ENCODE peak calls at places on chromosome 15, in seven cellular contexts. One of them, this sample, is unnamed.

GRCh38 chr15:62089616-62090015 is 22.8 kb downstream of the C2CD4A start:
- DNase-seq in HepG2: no peak
- DNase-seq in K562: no peak
- DNase-seq in SK-N-SH: no peak
- DNase-seq in H1: no peak
- DNase-seq in GM12878: no peak
- DNase-seq in endothelial cell of umbilical vein: peak
- DNase-seq in this sample: no peak

GRCh38 chr15:45674646-45675045 is 39.8 kb downstream of the SQOR start:
- DNase-seq in GM12878: no peak
- DNase-seq in HepG2: no peak
- DNase-seq in H1: no peak
- DNase-seq in endothelial cell of umbilical vein: no peak
- DNase-seq in K562: no peak
- DNase-seq in SK-N-SH: no peak
- DNase-seq in this sample: no peak

GRCh38 chr15:27057904-27058645 is 87.1 kb downstream of the GABRG3 start:
- DNase-seq in SK-N-SH: no peak
- DNase-seq in K562: peak
- DNase-seq in GM12878: no peak
- DNase-seq in H1: no peak
- DNase-seq in HepG2: no peak
- DNase-seq in endothelial cell of umbilical vein: no peak
- DNase-seq in this sample: no peak

GRCh38 chr15:95442107-95442719 is 888.3 kb upstream of the NR2F2 start:
- DNase-seq in K562: no peak
- DNase-seq in SK-N-SH: no peak
- DNase-seq in H1: no peak
- DNase-seq in GM12878: no peak
- DNase-seq in endothelial cell of umbilical vein: no peak
- DNase-seq in HepG2: no peak
- DNase-seq in this sample: no peak

GRCh38 chr15:71538181-71538580 is 272.2 kb upstream of the NR2E3 start:
- DNase-seq in K562: no peak
- DNase-seq in GM12878: no peak
- DNase-seq in HepG2: no peak
- DNase-seq in H1: no peak
- DNase-seq in endothelial cell of umbilical vein: no peak
- DNase-seq in SK-N-SH: no peak
- DNase-seq in this sample: no peak

GRCh38 chr15:69861331-69862171 is 236.2 kb downstream of the TLE3 start:
- DNase-seq in endothelial cell of umbilical vein: no peak
- DNase-seq in HepG2: no peak
- DNase-seq in K562: no peak
- DNase-seq in H1: no peak
- DNase-seq in GM12878: no peak
- DNase-seq in SK-N-SH: no peak
- DNase-seq in this sample: no peak

GRCh38 chr15:70892002-70892911 is at the start of the genes LRRC49 and THAP10:
- DNase-seq in endothelial cell of umbilical vein: peak
- DNase-seq in GM12878: peak
- DNase-seq in SK-N-SH: peak
- DNase-seq in HepG2: peak
- DNase-seq in K562: peak
- DNase-seq in H1: peak
- DNase-seq in this sample: peak

GRCh38 chr15:30043211-30043655 is 39.5 kb upstream of the GOLGA8J start:
- DNase-seq in SK-N-SH: peak
- DNase-seq in HepG2: no peak
- DNase-seq in GM12878: no peak
- DNase-seq in H1: no peak
- DNase-seq in endothelial cell of umbilical vein: peak
- DNase-seq in K562: no peak
- DNase-seq in this sample: no peak

GRCh38 chr15:83106994-83107840 is at the start of gene TM6SF1:
- DNase-seq in GM12878: no peak
- DNase-seq in endothelial cell of umbilical vein: peak
- DNase-seq in K562: peak
- DNase-seq in SK-N-SH: peak
- DNase-seq in H1: peak
- DNase-seq in HepG2: no peak
- DNase-seq in this sample: no peak

GRCh38 chr15:62291262-62291661 is 126.2 kb upstream of the C2CD4B start:
- DNase-seq in H1: no peak
- DNase-seq in GM12878: no peak
- DNase-seq in K562: no peak
- DNase-seq in endothelial cell of umbilical vein: no peak
- DNase-seq in HepG2: no peak
- DNase-seq in SK-N-SH: no peak
- DNase-seq in this sample: no peak

GRCh38 chr15:78303729-78304486 is 4.5 kb upstream of the SKIC8 start:
- DNase-seq in SK-N-SH: no peak
- DNase-seq in H1: peak
- DNase-seq in K562: peak
- DNase-seq in endothelial cell of umbilical vein: no peak
- DNase-seq in GM12878: no peak
- DNase-seq in HepG2: no peak
- DNase-seq in this sample: no peak

GRCh38 chr15:85485956-85486567 is 105.7 kb downstream of the AKAP13 start:
- DNase-seq in endothelial cell of umbilical vein: peak
- DNase-seq in H1: peak
- DNase-seq in SK-N-SH: peak
- DNase-seq in HepG2: peak
- DNase-seq in GM12878: peak
- DNase-seq in K562: peak
- DNase-seq in this sample: peak

GRCh38 chr15:92062505-92062904 is 209.0 kb downstream of the SLCO3A1 start:
- DNase-seq in HepG2: no peak
- DNase-seq in H1: no peak
- DNase-seq in endothelial cell of umbilical vein: no peak
- DNase-seq in GM12878: no peak
- DNase-seq in SK-N-SH: no peak
- DNase-seq in K562: no peak
- DNase-seq in this sample: no peak

GRCh38 chr15:91055548-91056331 is 33.3 kb upstream of the VPS33B start:
- DNase-seq in HepG2: peak
- DNase-seq in H1: peak
- DNase-seq in K562: peak
- DNase-seq in SK-N-SH: peak
- DNase-seq in GM12878: peak
- DNase-seq in endothelial cell of umbilical vein: peak
- DNase-seq in this sample: peak

GRCh38 chr15:48222627-48223026 is 16.5 kb downstream of the SLC12A1 start:
- DNase-seq in HepG2: no peak
- DNase-seq in K562: no peak
- DNase-seq in H1: no peak
- DNase-seq in endothelial cell of umbilical vein: no peak
- DNase-seq in GM12878: no peak
- DNase-seq in SK-N-SH: no peak
- DNase-seq in this sample: no peak

DNA sequence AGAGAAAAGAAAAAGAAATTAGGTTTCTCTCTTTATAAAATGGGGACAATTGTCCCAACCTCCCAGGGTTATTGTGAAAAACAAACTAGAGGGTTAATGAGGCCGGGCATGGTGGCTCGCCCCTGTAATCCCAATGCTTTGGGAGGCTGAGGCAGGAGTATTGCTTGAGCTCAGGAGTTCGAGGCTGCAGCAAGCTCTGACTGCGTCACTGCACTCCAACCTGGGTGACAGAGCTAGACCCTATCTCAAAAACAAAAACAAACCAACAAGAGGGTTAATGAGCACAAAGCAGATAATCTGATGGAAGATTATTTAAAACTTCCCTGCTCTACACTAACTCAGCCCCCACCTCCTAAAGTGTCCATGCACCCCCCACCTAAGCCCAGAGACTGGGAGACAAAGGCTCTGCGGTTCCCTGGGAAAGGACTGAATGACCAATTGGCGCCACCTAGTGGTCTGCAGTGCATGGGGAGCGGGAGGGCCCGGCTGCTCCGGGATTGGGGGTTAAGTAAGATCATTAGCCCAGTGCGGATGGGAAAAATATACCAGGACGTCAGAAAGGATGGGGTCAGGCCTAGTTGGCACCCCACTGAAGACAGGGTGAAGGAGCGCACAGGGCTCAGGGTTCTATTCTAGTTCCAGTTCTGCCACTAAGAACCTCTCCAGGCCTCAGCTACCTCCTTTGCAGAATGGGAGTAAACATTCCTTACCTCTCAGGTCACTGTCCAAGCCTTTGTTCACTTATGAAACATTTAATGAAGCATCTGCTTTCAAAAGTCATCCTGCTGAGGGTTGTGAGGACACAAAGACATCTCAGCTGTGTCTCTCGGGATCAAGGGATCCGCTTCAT is 15.6 kb downstream of the PIF1 start:
- DNase-seq in endothelial cell of umbilical vein: peak
- DNase-seq in HepG2: peak
- DNase-seq in GM12878: no peak
- DNase-seq in H1: peak
- DNase-seq in SK-N-SH: peak
- DNase-seq in K562: peak
- DNase-seq in this sample: peak
- TF ChIP-seq POLR2AphosphoS5 in endothelial cell of umbilical vein: no peak
- TF ChIP-seq POLR2AphosphoS5 in HepG2: no peak
- TF ChIP-seq POLR2AphosphoS5 in GM12878: no peak
- TF ChIP-seq POLR2AphosphoS5 in H1: no peak
- TF ChIP-seq POLR2AphosphoS5 in SK-N-SH: no peak
- TF ChIP-seq POLR2AphosphoS5 in K562: no peak
- TF ChIP-seq POLR2AphosphoS5 in this sample: no peak

DNA sequence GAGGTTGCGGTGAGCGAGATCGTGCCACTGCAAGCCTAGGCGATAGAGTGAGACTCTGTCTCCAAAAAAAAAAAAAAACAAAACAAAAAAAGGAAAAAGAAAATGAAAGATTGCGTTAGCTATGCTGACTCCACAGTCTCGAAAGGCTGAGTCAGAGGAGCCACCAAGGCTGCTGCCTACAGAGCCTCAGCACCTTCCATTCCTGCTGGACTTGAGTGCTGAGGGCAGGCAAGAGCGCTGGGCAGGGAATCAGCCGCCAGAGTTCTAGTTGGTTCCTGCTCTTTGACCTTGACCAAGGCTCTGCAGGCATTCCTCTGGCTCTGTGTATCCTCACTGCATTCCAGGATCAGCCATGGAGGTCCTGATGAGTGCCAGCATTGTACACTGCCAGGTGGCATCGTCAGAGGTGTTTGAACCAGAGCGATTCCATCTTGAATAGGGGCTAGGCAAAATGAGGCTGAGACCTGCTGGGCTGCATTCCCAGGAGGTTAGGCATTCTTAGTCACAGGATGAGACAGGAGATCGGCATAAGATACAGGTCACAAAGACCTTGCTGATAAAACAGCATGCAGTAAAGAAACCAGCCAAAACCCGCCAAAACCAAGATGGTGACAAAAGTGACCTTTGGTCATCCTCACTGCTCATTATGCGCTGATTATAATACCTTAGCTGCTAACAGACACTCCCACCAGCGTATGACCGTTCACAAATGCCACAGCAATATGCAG is 5.9 kb downstream of the MESP2 start:
- DNase-seq in K562: peak
- DNase-seq in HepG2: peak
- DNase-seq in endothelial cell of umbilical vein: no peak
- DNase-seq in GM12878: no peak
- DNase-seq in H1: no peak
- DNase-seq in SK-N-SH: no peak
- DNase-seq in this sample: peak
- TF ChIP-seq MAX in K562: no peak
- TF ChIP-seq MAX in HepG2: peak
- TF ChIP-seq MAX in endothelial cell of umbilical vein: no peak
- TF ChIP-seq MAX in GM12878: no peak
- TF ChIP-seq MAX in H1: no peak
- TF ChIP-seq MAX in SK-N-SH: peak
- TF ChIP-seq MAX in this sample: peak

GRCh38 chr15:39345176-39345575 is 235.7 kb upstream of the THBS1 start:
- DNase-seq in HepG2: no peak
- DNase-seq in SK-N-SH: no peak
- DNase-seq in H1: no peak
- DNase-seq in K562: no peak
- DNase-seq in GM12878: no peak
- DNase-seq in endothelial cell of umbilical vein: no peak
- DNase-seq in this sample: no peak

GRCh38 chr15:39338251-39338650 is 242.6 kb upstream of the THBS1 start:
- DNase-seq in GM12878: no peak
- DNase-seq in endothelial cell of umbilical vein: no peak
- DNase-seq in HepG2: no peak
- DNase-seq in K562: no peak
- DNase-seq in SK-N-SH: no peak
- DNase-seq in H1: no peak
- DNase-seq in this sample: no peak

GRCh38 chr15:39336926-39337325 is 244.0 kb upstream of the THBS1 start:
- DNase-seq in K562: no peak
- DNase-seq in GM12878: no peak
- DNase-seq in H1: no peak
- DNase-seq in HepG2: no peak
- DNase-seq in SK-N-SH: no peak
- DNase-seq in endothelial cell of umbilical vein: no peak
- DNase-seq in this sample: no peak

GRCh38 chr15:39344662-39345141 is 236.2 kb upstream of the THBS1 start:
- DNase-seq in K562: no peak
- DNase-seq in H1: no peak
- DNase-seq in SK-N-SH: no peak
- DNase-seq in HepG2: peak
- DNase-seq in endothelial cell of umbilical vein: no peak
- DNase-seq in GM12878: no peak
- DNase-seq in this sample: no peak

GRCh38 chr15:39341238-39341637 is 239.6 kb upstream of the THBS1 start:
- DNase-seq in SK-N-SH: no peak
- DNase-seq in GM12878: no peak
- DNase-seq in endothelial cell of umbilical vein: no peak
- DNase-seq in K562: no peak
- DNase-seq in H1: no peak
- DNase-seq in HepG2: no peak
- DNase-seq in this sample: no peak
- H2AFZ ChIP-seq in SK-N-SH: no peak
- H2AFZ ChIP-seq in GM12878: no peak
- H2AFZ ChIP-seq in endothelial cell of umbilical vein: no peak
- H2AFZ ChIP-seq in K562: no peak
- H2AFZ ChIP-seq in H1: no peak
- H2AFZ ChIP-seq in HepG2: no peak
- H2AFZ ChIP-seq in this sample: no peak

GRCh38 chr15:76328106-76328696 is 8.4 kb upstream of the ISL2 start:
- DNase-seq in HepG2: no peak
- DNase-seq in endothelial cell of umbilical vein: no peak
- DNase-seq in SK-N-SH: no peak
- DNase-seq in GM12878: no peak
- DNase-seq in K562: no peak
- DNase-seq in H1: no peak
- DNase-seq in this sample: no peak

GRCh38 chr15:76324066-76324465 is 12.5 kb upstream of the ISL2 start:
- DNase-seq in K562: no peak
- DNase-seq in H1: no peak
- DNase-seq in SK-N-SH: no peak
- DNase-seq in endothelial cell of umbilical vein: no peak
- DNase-seq in GM12878: no peak
- DNase-seq in HepG2: no peak
- DNase-seq in this sample: no peak

GRCh38 chr15:76327191-76328105 is 9.1 kb upstream of the ISL2 start:
- DNase-seq in GM12878: no peak
- DNase-seq in H1: no peak
- DNase-seq in SK-N-SH: no peak
- DNase-seq in endothelial cell of umbilical vein: no peak
- DNase-seq in K562: peak
- DNase-seq in HepG2: no peak
- DNase-seq in this sample: no peak

GRCh38 chr15:76328962-76329361 is 7.6 kb upstream of the ISL2 start:
- DNase-seq in HepG2: no peak
- DNase-seq in K562: no peak
- DNase-seq in H1: no peak
- DNase-seq in GM12878: no peak
- DNase-seq in endothelial cell of umbilical vein: no peak
- DNase-seq in SK-N-SH: no peak
- DNase-seq in this sample: no peak

GRCh38 chr15:76325704-76326103 is 10.9 kb upstream of the ISL2 start:
- DNase-seq in HepG2: no peak
- DNase-seq in endothelial cell of umbilical vein: no peak
- DNase-seq in SK-N-SH: no peak
- DNase-seq in H1: no peak
- DNase-seq in K562: no peak
- DNase-seq in GM12878: no peak
- DNase-seq in this sample: no peak
- TF ChIP-seq POLR2AphosphoS5 in HepG2: no peak
- TF ChIP-seq POLR2AphosphoS5 in endothelial cell of umbilical vein: no peak
- TF ChIP-seq POLR2AphosphoS5 in SK-N-SH: no peak
- TF ChIP-seq POLR2AphosphoS5 in H1: no peak
- TF ChIP-seq POLR2AphosphoS5 in K562: no peak
- TF ChIP-seq POLR2AphosphoS5 in GM12878: no peak
- TF ChIP-seq POLR2AphosphoS5 in this sample: no peak